ENCODE peak calls at places on chromosomes 13 and 19, in five cellular contexts. Y is heart left ventricle, A is suprapubic skin, U is breast epithelium, G is Peyer's patch. X is an unnamed sample. For H3K9me3, the result is how much of the 10 kb centered on the place peaks cover.

GRCh38 chr19:14021474-14021873 is 6.5 kb upstream of the RLN3 start:
- DNase-seq in Y (no peak), A (no peak), U (no peak), G (no peak), X (no peak)

GRCh38 chr19:5801796-5802616 is 2.9 kb upstream of the NRTN start:
- DNase-seq in Y (no peak), A (no peak), U (no peak), G (no peak), X (peak)

GRCh38 chr19:50803633-50804419 is 13.6 kb downstream of the ACP4 start:
- DNase-seq in Y (no peak), A (no peak), U (no peak), G (no peak), X (no peak)

GRCh38 chr19:29476528-29476927 is 49.3 kb upstream of the VSTM2B start:
- DNase-seq in Y (no peak), A (no peak), U (no peak), G (no peak), X (no peak)

GRCh38 chr13:96958286-96958891 is 35.9 kb downstream of the OXGR1 start:
- DNase-seq in Y (no peak), A (no peak), U (no peak), G (no peak), X (peak)

GRCh38 chr19:12365094-12365371 is 450 bp downstream of the ZNF442 start:
- DNase-seq in Y (no peak), A (no peak), U (no peak), G (no peak), X (peak)

GRCh38 chr13:36753176-36753575 is 65.8 kb upstream of the RFXAP start:
- DNase-seq in Y (no peak), A (no peak), U (no peak), G (no peak), X (no peak)

GRCh38 chr13:112349681-112350080 is 26.5 kb upstream of the SPACA7 start:
- DNase-seq in Y (no peak), A (no peak), U (no peak), G (no peak), X (no peak)

GRCh38 chr13:71869274-71869673 is 2.3 kb upstream of the DACH1 start:
- DNase-seq in Y (no peak), A (no peak), U (no peak), G (no peak), X (no peak)

GRCh38 chr13:97975851-97976550 is 22.5 kb downstream of the IPO5 start:
- DNase-seq in Y (peak), A (peak), U (no peak), G (peak), X (peak)
- TF ChIP-seq POLR2A in Y (peak), A (peak), U (no peak), G (peak), X (peak)

DNA sequence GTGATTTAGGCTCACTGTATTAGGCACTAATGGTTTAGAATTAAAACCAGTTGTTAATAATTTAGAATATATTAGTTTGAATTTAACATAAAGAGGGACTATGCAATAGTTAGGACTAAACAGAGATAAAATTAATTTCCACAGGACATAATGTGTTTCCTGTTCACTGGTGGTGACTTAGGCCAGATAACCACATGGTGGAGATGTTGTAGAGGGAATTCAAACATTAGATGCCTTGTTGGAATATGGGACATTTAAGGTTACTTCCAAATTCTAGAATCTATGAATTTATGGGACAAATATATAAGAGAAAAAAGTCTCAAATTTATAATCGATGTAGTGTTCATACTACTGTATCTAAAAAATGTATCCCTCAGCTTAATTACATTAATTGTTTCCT is 615.5 kb upstream of the KLHL1 start:
- DNase-seq in Y (no peak), A (no peak), U (no peak), G (no peak), X (no peak)
- TF ChIP-seq CTCF in Y (no peak), A (no peak), U (no peak), G (no peak), X (no peak)

GRCh38 chr19:22327321-22327720 is 41.1 kb downstream of the ZNF729 start:
- DNase-seq in Y (no peak), A (no peak), U (no peak), G (no peak), X (no peak)

GRCh38 chr19:22335716-22336115 is 49.5 kb downstream of the ZNF729 start:
- DNase-seq in Y (no peak), A (no peak), U (no peak), G (no peak), X (no peak)

GRCh38 chr19:22331521-22331920 is 45.3 kb downstream of the ZNF729 start:
- DNase-seq in Y (no peak), A (no peak), U (no peak), G (no peak), X (no peak)

DNA sequence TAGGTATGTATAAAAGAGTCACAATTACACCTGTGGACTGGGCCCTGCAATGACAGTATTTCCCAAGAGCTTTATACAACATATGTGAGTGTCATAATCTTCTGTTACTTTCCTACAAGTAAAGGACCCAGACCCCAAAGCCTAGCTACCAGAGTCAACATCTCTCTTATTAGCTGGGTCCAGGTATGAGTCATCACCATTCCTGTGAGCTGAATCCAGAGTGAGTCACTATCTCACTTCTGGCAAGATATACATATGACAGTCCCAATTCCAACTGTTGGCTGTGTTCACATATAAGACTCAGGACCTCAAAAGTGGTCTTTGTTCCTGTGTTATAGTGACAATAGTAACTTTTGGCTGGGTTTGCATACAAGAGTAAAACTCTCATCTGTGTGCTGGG is 46.7 kb downstream of the ZNF729 start:
- DNase-seq in Y (no peak), A (no peak), U (no peak), G (no peak), X (no peak)
- H3K9me3 ChIP-seq in Y (under half), A (under half), U (under half), G (under half), X (under half)

GRCh38 chr13:32051156-32051555 is 19.6 kb downstream of the FRY start:
- DNase-seq in Y (no peak), A (no peak), U (no peak), G (no peak), X (no peak)

GRCh38 chr13:32060319-32060924 is 28.8 kb downstream of the FRY start:
- DNase-seq in Y (peak), A (no peak), U (no peak), G (no peak), X (no peak)

GRCh38 chr13:32059511-32059984 is 28.0 kb downstream of the FRY start:
- DNase-seq in Y (no peak), A (no peak), U (no peak), G (no peak), X (no peak)

DNA sequence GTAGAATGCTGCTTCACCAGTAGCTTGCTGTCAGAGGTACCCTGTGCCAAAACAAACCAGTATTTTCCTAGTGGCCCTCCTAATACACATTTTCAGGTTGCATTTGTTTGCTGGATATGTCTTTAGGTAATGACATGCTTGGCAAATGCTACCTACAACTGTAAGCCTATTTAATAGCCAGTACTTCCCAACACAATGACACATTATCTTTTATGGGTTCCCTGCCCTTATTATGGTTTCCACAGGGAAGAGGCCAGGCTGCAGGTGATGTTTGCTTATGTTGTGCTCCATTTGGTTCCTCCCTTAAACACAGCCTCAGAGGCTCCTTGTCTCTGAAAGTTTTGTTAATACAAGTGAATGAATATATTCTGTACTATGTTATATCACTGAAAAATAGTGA is 24.7 kb downstream of the FRY start:
- DNase-seq in Y (no peak), A (no peak), U (no peak), G (no peak), X (no peak)
- TF ChIP-seq POLR2A in Y (no peak), A (no peak), U (no peak), G (no peak), X (no peak)

GRCh38 chr19:1269478-1270167 is 491 bp downstream of the CIRBP start:
- DNase-seq in Y (peak), A (peak), U (peak), G (peak), X (peak)
- TF ChIP-seq CTCF in Y (no peak), A (no peak), U (peak), G (no peak), X (no peak)

DNA sequence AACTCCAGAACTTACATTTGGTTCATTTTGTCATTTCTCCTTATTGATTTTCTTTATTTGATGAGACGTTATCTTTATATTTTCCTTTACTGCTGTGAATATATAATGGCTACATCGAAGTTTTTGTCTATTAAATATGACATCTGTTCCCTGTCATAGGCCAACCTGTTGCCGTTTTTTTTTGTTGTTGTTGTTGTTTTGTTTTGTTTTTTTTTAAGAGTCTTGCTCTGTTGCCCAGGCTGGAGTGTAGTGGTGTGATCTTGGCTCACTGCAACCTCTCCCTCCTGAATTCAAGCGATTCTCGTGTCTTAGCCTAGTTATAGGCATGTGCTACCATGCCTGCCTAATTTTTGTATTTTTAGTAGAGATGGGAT is 29.4 kb downstream of the ZNF780B start:
- DNase-seq in Y (no peak), A (no peak), U (no peak), G (no peak), X (no peak)
- H3K9me3 ChIP-seq in Y (under half), A (half or more), U (half or more), G (under half), X (under half)

DNA sequence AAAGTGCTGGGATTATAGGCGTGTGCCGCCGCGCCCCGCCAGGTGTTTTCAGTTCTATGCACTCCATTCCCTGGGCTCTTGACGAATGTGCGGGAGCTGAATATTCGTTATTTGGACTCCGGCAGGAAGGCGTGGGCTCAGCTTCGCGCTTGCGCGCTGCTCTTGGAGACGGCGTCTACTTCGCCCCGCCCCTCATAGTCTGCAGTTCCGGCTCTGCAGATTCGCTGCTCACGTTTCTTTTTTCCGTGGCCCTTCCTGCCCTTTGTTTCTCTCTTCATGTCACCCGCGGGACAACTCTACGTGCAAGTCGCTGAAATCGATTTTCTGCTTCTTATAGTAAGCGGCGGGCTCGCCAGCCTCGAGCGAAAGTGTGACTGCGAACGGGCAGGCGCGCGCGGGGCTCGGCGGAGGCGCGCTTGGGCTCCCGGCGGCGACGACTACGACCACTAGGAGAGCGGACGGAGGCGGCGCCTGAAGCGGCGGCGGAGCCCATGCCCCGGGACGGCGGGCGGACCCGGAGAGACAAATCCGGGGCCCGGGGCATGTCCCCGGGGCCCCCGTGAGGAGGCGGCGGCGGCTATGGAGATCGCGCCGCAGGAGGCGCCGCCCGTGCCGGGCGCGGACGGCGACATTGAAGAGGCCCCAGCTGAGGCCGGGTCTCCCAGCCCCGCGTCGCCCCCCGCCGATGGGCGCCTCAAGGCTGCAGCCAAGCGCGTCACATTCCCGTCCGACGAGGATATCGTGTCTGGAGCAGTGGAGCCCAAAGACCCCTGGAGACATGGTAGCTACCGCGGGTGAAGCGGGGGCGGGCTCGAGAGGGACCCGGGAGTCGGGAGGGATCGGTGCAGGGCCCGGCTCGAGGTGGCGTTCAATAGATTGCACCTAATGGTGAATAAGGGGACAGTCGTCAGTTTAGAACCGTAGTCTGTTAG is at the start of gene PPP1R37:
- DNase-seq in Y (peak), A (peak), U (peak), G (peak), X (peak)
- TF ChIP-seq POLR2A in Y (no peak), A (no peak), U (peak), G (peak), X (no peak)

DNA sequence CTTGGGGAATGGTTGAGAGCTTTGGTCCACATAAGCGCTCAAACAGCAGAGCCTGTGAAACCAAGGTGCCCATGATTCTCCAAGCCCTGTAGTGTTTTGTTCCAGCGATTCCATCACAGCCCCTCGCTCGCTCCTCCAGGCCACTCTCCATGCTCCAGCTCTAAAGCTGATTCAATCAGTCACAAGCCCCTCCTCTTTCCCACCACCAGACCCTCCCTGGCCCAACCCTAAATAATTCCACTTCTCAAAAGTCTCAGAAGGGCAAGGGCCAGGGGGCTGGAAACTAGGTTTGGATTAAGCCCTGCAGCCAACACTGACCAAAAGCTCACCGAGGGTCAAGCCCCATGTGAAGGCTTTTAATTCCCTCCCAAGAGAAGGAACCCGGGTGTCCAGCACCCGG is 1.5 kb downstream of the ZNF296 start:
- DNase-seq in Y (no peak), A (no peak), U (no peak), G (no peak), X (no peak)
- TF ChIP-seq CTCF in Y (no peak), A (no peak), U (no peak), G (no peak), X (no peak)

GRCh38 chr19:23321953-23322549 is 71.9 kb upstream of the ZNF724 start:
- DNase-seq in Y (no peak), A (no peak), U (no peak), G (no peak), X (no peak)
- H3K9me3 ChIP-seq in Y (under half), A (under half), U (under half), G (under half), X (under half)

DNA sequence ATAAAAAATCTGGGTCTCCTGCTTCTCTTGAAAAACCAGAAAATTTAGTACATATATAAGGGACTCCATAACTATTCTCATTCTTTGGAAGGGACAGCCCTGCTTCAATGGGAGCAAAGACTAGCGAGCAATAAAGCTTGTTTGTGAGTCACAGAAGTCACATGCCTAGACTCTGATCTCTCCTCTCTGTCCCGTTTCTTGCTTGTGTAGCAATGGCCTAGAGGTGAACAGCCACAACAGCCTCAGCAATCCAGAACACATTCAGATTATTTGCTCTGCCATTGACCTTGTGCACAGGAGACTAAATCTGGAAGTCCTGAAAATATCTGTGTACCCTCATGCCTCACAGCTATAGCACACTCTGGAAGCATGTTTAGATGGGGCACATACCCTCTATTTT is 43.2 kb downstream of the SCGB2B2 start:
- DNase-seq in Y (no peak), A (no peak), U (no peak), G (no peak), X (no peak)
- TF ChIP-seq POLR2A in Y (no peak), A (no peak), U (no peak), G (no peak), X (no peak)